ENCODE peak calls at places on chromosomes 7 and 10, in four cellular contexts. W, B, J and G are unnamed samples.

GRCh38 chr10:121436630-121437311 is 161.5 kb downstream of the FGFR2 start:
- DNase-seq in W (no peak), B (peak; percentile 37), J (no peak), G (no peak)

GRCh38 chr7:47509571-47509970 is 72.3 kb downstream of the TNS3 start:
- DNase-seq in W (no peak), B (no peak), J (no peak), G (no peak)

GRCh38 chr10:123150986-123151738 is 3.0 kb upstream of the BUB3 start:
- DNase-seq in W (no peak), B (peak; percentile 47), J (no peak), G (no peak)

GRCh38 chr10:102782698-102783540 is 39.2 kb downstream of the WBP1L start:
- DNase-seq in W (no peak), B (peak; percentile 50), J (peak; percentile 83), G (peak; percentile 68)

GRCh38 chr10:100345570-100346330 is 1.3 kb upstream of the SCD start:
- DNase-seq in W (peak; percentile 38), B (peak; percentile 31), J (peak; percentile 79), G (no peak)

GRCh38 chr7:6231184-6231583 is 41.2 kb downstream of the CYTH3 start:
- DNase-seq in W (no peak), B (no peak), J (no peak), G (no peak)

GRCh38 chr10:110433740-110434139 is 64.0 kb upstream of the DUSP5 start:
- DNase-seq in W (no peak), B (no peak), J (no peak), G (no peak)

GRCh38 chr10:113528876-113529275 is 24.0 kb upstream of the HABP2 start:
- DNase-seq in W (no peak), B (no peak), J (no peak), G (no peak)

GRCh38 chr10:110563132-110563531 is 4.4 kb upstream of the SMC3 start:
- DNase-seq in W (no peak), B (no peak), J (peak; percentile 38), G (no peak)

GRCh38 chr10:126927799-126928198 is 22.6 kb downstream of the DOCK1 start:
- DNase-seq in W (no peak), B (no peak), J (no peak), G (no peak)

GRCh38 chr10:47358457-47358856 is 10.3 kb downstream of the RBP3 start:
- DNase-seq in W (no peak), B (no peak), J (no peak), G (no peak)

GRCh38 chr7:116395125-116395791 is 104.3 kb upstream of the CAV2 start:
- DNase-seq in W (peak; percentile 92), B (no peak), J (no peak), G (no peak)

GRCh38 chr10:47206449-47207279 is 93.3 kb upstream of the GDF10 start:
- DNase-seq in W (no peak), B (no peak), J (no peak), G (no peak)

GRCh38 chr7:127850195-127850594 is 181.0 kb downstream of the LRRC4 start:
- DNase-seq in W (no peak), B (no peak), J (no peak), G (no peak)

GRCh38 chr7:1053816-1054370 is 9.5 kb downstream of the GPR146 start:
- DNase-seq in W (no peak), B (no peak), J (no peak), G (no peak)

GRCh38 chr10:58651040-58651439 is 138.4 kb downstream of the BICC1 start:
- DNase-seq in W (no peak), B (no peak), J (peak; percentile 26), G (no peak)

GRCh38 chr10:33335800-33336605 is 1.5 kb upstream of the NRP1 start:
- DNase-seq in W (peak; percentile 100), B (peak; percentile 61), J (peak; percentile 54), G (peak; percentile 84)

GRCh38 chr7:2892571-2892970 is 48.5 kb upstream of the GNA12 start:
- DNase-seq in W (no peak), B (no peak), J (no peak), G (no peak)

GRCh38 chr7:2893411-2893861 is 49.3 kb upstream of the GNA12 start:
- DNase-seq in W (no peak), B (no peak), J (no peak), G (no peak)

GRCh38 chr7:2897023-2897422 is 52.9 kb upstream of the GNA12 start:
- DNase-seq in W (no peak), B (no peak), J (no peak), G (no peak)

GRCh38 chr7:2896141-2896540 is 52.0 kb upstream of the GNA12 start:
- DNase-seq in W (no peak), B (no peak), J (no peak), G (no peak)

GRCh38 chr7:2894118-2894940 is 50.2 kb upstream of the GNA12 start:
- DNase-seq in W (no peak), B (no peak), J (no peak), G (no peak)
- H3K27ac ChIP-seq in W (no peak overlapping the region), B (no peak overlapping the region), J (no peak overlapping the region), G (no peak overlapping the region)

GRCh38 chr7:43655584-43655983 is 72.7 kb downstream of the STK17A start:
- DNase-seq in W (peak; percentile 36), B (no peak), J (no peak), G (no peak)
- H3K4me1 ChIP-seq in W (peaks cover 51% of the 10 kb centered on the region), B (peaks cover 5% of the 10 kb centered on the region), J (peaks cover 29% of the 10 kb centered on the region), G (peaks cover 18% of the 10 kb centered on the region)

GRCh38 chr7:159246702-159247480 is 102.2 kb upstream of the VIPR2 start:
- DNase-seq in W (no peak), B (no peak), J (no peak), G (no peak)

GRCh38 chr7:159237022-159237421 is 92.4 kb upstream of the VIPR2 start:
- DNase-seq in W (no peak), B (no peak), J (no peak), G (no peak)

GRCh38 chr7:159239028-159239427 is 94.4 kb upstream of the VIPR2 start:
- DNase-seq in W (no peak), B (no peak), J (no peak), G (no peak)

DNA sequence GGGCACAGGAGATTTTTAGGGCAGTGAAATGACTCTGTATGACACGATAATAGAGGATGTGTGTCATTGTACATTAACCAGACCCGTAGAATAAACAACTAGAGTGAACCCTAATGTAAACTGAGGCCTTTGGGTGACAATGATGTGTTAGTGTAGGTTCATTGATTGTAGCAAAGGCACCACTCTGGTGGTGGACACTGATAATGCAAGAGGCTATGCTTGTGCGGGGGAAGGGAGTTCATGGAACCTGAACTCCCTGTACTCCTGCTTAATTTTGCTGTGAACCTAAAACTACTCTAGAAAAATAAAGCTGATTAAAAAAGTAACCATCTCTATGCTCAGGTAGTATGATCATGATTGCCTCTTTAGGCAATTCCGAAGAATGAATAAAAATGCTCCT is 96.3 kb upstream of the VIPR2 start:
- DNase-seq in W (no peak), B (no peak), J (no peak), G (no peak)
- TF ChIP-seq CTCF in W (no peak), B (no peak), J (no peak), G (no peak)

DNA sequence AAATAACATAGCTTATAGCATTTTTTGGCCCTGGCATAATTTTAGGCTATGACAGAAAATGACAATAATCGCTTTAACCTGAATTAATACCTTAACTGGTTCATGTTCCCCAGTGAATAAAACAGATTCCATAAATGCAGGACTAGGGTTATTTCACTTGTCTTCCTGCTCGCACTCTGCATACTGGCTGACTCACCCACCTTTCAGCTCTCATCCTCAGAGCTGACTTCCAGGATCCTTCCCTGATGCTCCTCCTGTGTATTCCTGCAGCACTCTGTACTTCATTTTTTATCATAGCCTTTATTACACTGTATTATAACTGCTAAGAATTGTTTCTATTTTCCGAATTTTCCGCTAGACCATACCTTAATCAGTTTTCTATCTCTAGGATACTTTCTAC is 123.7 kb downstream of the AVL9 start:
- DNase-seq in W (peak; percentile 25), B (no peak), J (no peak), G (no peak)
- H3K27ac ChIP-seq in W (no peak overlapping the region), B (no peak overlapping the region), J (no peak overlapping the region), G (no peak overlapping the region)

GRCh38 chr7:50665403-50666123 is 100.4 kb upstream of the DDC start:
- DNase-seq in W (no peak), B (no peak), J (no peak), G (no peak)

GRCh38 chr7:50662996-50663395 is 97.8 kb upstream of the DDC start:
- DNase-seq in W (no peak), B (no peak), J (no peak), G (no peak)

GRCh38 chr7:50663396-50664102 is 98.3 kb upstream of the DDC start:
- DNase-seq in W (no peak), B (no peak), J (no peak), G (no peak)

GRCh38 chr7:50664937-50665336 is 99.7 kb upstream of the DDC start:
- DNase-seq in W (no peak), B (no peak), J (no peak), G (no peak)

DNA sequence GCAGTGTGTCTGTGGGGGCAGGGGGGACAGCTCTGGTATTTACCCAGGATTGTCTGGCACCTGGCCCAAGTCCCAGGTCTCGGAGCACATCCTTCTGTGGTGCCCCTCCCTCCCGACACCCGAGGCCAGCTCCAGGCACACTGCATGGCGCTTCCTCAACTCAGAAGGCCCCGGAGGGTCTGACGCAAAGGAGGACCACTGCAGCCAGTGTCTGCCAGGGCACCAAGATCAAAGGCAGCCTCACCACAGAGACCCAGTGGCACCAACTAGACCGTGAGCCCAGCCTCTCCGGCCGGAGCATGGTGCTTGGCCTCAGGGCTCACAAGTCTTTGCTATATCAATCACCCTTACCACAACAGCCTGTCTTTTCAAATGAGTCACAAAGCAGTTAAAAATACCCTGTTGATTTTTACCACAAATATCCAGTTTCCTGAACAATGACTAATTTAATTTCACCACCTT is 99.3 kb upstream of the DDC start:
- DNase-seq in W (peak; percentile 85), B (no peak), J (peak; percentile 19), G (no peak)
- H3K4me1 ChIP-seq in W (peaks cover 23% of the 10 kb centered on the region), B (peaks cover 4% of the 10 kb centered on the region), J (peaks cover 50% of the 10 kb centered on the region), G (peaks cover 21% of the 10 kb centered on the region)

GRCh38 chr7:99447943-99448342 is 9.2 kb downstream of the CPSF4 start:
- DNase-seq in W (peak; percentile 19), B (no peak), J (no peak), G (no peak)
- TF ChIP-seq CTCF in W (peak; percentile 41), B (no peak), J (peak; percentile 15), G (no peak)

DNA sequence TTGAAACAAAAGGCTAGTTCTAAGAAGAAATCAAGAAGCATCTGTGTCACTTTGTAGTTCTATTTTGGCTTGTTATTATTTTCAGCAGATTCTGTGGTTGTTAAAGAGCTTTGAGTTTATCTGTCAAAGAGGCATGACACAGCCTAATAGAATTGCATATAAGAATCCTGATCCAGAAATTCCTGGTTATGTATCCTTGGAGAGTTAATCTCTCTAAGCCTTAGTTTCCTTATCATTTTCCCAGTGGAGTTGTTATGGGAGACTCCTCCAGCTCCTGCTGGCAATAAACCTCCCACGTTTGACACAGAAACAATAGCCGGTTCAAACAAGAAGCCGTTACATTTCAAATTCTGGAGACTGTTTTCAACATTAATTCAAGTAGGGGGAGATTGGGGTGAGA is 288.3 kb downstream of the SDHAF3 start:
- DNase-seq in W (no peak), B (no peak), J (no peak), G (no peak)
- H3K27ac ChIP-seq in W (no peak overlapping the region), B (no peak overlapping the region), J (no peak overlapping the region), G (no peak overlapping the region)